ENCODE peak calls at places on chromosome 7, in ten cellular contexts. C, L, G, U, A, J, I, K, Y and T are unnamed samples.

GRCh38 chr7:132092106-132092505 is 484.2 kb downstream of the PLXNA4 start:
- DNase-seq in K (no peak), U (no peak), C (no peak), J (no peak), Y (no peak), A (no peak), G (no peak), L (no peak), I (no peak), T (no peak)

GRCh38 chr7:727806-728460 is 852 bp upstream of the PRKAR1B start:
- DNase-seq in G (no peak), U (no peak), I (no peak), K (peak), Y (no peak), L (no peak), J (no peak), A (no peak), C (no peak), T (peak)

GRCh38 chr7:148838905-148839304 is 45.2 kb downstream of the EZH2 start:
- DNase-seq in Y (no peak), C (no peak), I (no peak), U (no peak), A (no peak), G (no peak), L (no peak), K (no peak), J (no peak), T (no peak)

GRCh38 chr7:155788616-155789000 is 23.7 kb downstream of the SHH start:
- DNase-seq in J (no peak), Y (no peak), G (peak), I (no peak), A (peak), K (no peak), U (no peak), L (no peak), C (peak), T (no peak)

GRCh38 chr7:23598321-23598720 is 1.1 kb downstream of the CCDC126 start:
- DNase-seq in K (no peak), Y (no peak), U (no peak), C (peak), L (no peak), G (no peak), A (no peak), J (no peak), I (no peak), T (peak)

GRCh38 chr7:50446542-50446960 is 3.6 kb downstream of the FIGNL1 start:
- DNase-seq in Y (peak), G (peak), C (peak), J (no peak), L (peak), U (no peak), K (no peak), A (peak), I (peak), T (peak)

GRCh38 chr7:118214833-118215182 is 9.7 kb upstream of the ANKRD7 start:
- DNase-seq in U (no peak), K (no peak), Y (no peak), A (no peak), L (peak), J (no peak), G (no peak), I (no peak), C (peak), T (no peak)

GRCh38 chr7:74480861-74481417 is 27.2 kb downstream of the GTF2IRD1 start:
- DNase-seq in K (no peak), A (peak), G (peak), J (peak), U (no peak), Y (no peak), I (peak), L (peak), C (no peak), T (peak)

GRCh38 chr7:70014472-70015232 is 416.4 kb downstream of the AUTS2 start:
- DNase-seq in G (no peak), I (no peak), Y (no peak), J (no peak), C (no peak), U (no peak), K (no peak), A (no peak), L (no peak), T (no peak)

GRCh38 chr7:91852263-91852741 is 28.2 kb downstream of the MTERF1 start:
- DNase-seq in K (no peak), U (no peak), I (peak), G (peak), L (peak), A (peak), C (no peak), J (no peak), Y (peak), T (peak)

GRCh38 chr7:8133955-8134733 is 127.8 kb downstream of the ICA1 start:
- DNase-seq in Y (no peak), U (no peak), L (peak), A (peak), I (no peak), K (no peak), J (no peak), C (no peak), G (peak), T (no peak)

GRCh38 chr7:20199015-20199737 is 18.0 kb downstream of the MACC1 start:
- DNase-seq in U (no peak), Y (no peak), I (peak), G (peak), A (peak), K (no peak), C (peak), J (peak), L (peak), T (no peak)

GRCh38 chr7:93719546-93719945 is 145.0 kb upstream of the CALCR start:
- DNase-seq in G (peak), Y (no peak), A (peak), U (no peak), K (no peak), I (peak), C (no peak), J (no peak), L (peak), T (peak)

GRCh38 chr7:129606801-129607200 is 4.7 kb upstream of the NRF1 start:
- DNase-seq in J (no peak), Y (no peak), L (no peak), A (no peak), I (no peak), G (no peak), C (no peak), K (no peak), U (no peak), T (no peak)

GRCh38 chr7:149886018-149886416 is 12.2 kb downstream of the ATP6V0E2 start:
- DNase-seq in L (no peak), A (no peak), J (no peak), U (no peak), C (no peak), G (no peak), I (no peak), Y (no peak), K (no peak), T (no peak)

GRCh38 chr7:143085109-143085508 is 33.0 kb downstream of the OR6V1 start:
- DNase-seq in L (no peak), U (no peak), Y (no peak), K (no peak), C (no peak), G (no peak), J (no peak), I (no peak), A (no peak), T (no peak)

GRCh38 chr7:142583424-142583823 is 165.8 kb upstream of the PRSS1 start:
- DNase-seq in G (peak), A (peak), Y (peak), I (peak), U (peak), C (peak), J (peak), K (no peak), L (peak), T (peak)

GRCh38 chr7:91492773-91493172 is 228.5 kb downstream of the FZD1 start:
- DNase-seq in Y (no peak), J (no peak), K (no peak), C (no peak), G (no peak), I (no peak), U (no peak), A (no peak), L (no peak), T (no peak)